ENCODE peak calls at places on chromosomes 1 and 21, in five cellular contexts. X is foreskin fibroblast, T is cardiac fibroblast, K is fibroblast of lung, Z is endothelial cell. L is an unnamed sample.

GRCh38 chr1:152034654-152035405 is 2.0 kb downstream of the S100A11 start:
- DNase-seq in Z (peak; percentile 70), K (peak; percentile 62), X (peak; percentile 81), T (peak; percentile 74), L (peak; percentile 47)

GRCh38 chr1:110309139-110309538 is 30.0 kb upstream of the RBM15 start:
- DNase-seq in X (peak; percentile 44), T (peak; percentile 26), K (peak; percentile 76), Z (no peak), L (no peak)

GRCh38 chr1:90964444-90965035 is 57.3 kb downstream of the ZNF644 start:
- DNase-seq in X (peak; percentile 21), K (peak; percentile 13), Z (no peak), T (peak; percentile 44), L (no peak)

GRCh38 chr1:150925080-150925479 is 1.1 kb upstream of the SETDB1 start:
- DNase-seq in X (peak; percentile 3), Z (no peak), K (no peak), T (no peak), L (no peak)

GRCh38 chr1:245915406-245915805 is 591.7 kb downstream of the SMYD3 start:
- DNase-seq in T (no peak), K (no peak), X (no peak), Z (no peak), L (no peak)

GRCh38 chr1:69987881-69988280 is 217.5 kb downstream of the LRRC40 start:
- DNase-seq in T (no peak), K (no peak), Z (no peak), X (no peak), L (no peak)

GRCh38 chr21:42495027-42495426 is 997 bp downstream of the RSPH1 start:
- DNase-seq in X (no peak), Z (no peak), K (no peak), T (no peak), L (no peak)

GRCh38 chr1:157399984-157400382 is 152.3 kb downstream of the FCRL5 start:
- DNase-seq in X (no peak), Z (no peak), K (no peak), T (no peak), L (no peak)

GRCh38 chr1:26530898-26531598 is 1.5 kb downstream of the RPS6KA1 start:
- DNase-seq in T (peak; percentile 47), Z (no peak), X (peak; percentile 47), K (peak; percentile 72), L (no peak)

GRCh38 chr21:38525454-38525853 is 27.2 kb upstream of the ERG start:
- DNase-seq in X (no peak), Z (no peak), T (no peak), K (no peak), L (no peak)
- TF ChIP-seq CTCF in X (no peak), Z (no peak), T (no peak), K (no peak), L (no peak)

GRCh38 chr21:45440736-45441350 is 35.9 kb downstream of the COL18A1 start:
- DNase-seq in T (no peak), K (no peak), Z (no peak), X (no peak), L (no peak)

GRCh38 chr21:45439901-45440461 is 35.0 kb downstream of the COL18A1 start:
- DNase-seq in K (no peak), T (no peak), X (no peak), Z (no peak), L (no peak)

GRCh38 chr21:45438391-45439145 is 33.6 kb downstream of the COL18A1 start:
- DNase-seq in Z (no peak), X (no peak), T (no peak), K (no peak), L (no peak)

GRCh38 chr21:45441431-45442255 is 36.7 kb downstream of the COL18A1 start:
- DNase-seq in T (no peak), Z (no peak), K (no peak), X (no peak), L (no peak)

DNA sequence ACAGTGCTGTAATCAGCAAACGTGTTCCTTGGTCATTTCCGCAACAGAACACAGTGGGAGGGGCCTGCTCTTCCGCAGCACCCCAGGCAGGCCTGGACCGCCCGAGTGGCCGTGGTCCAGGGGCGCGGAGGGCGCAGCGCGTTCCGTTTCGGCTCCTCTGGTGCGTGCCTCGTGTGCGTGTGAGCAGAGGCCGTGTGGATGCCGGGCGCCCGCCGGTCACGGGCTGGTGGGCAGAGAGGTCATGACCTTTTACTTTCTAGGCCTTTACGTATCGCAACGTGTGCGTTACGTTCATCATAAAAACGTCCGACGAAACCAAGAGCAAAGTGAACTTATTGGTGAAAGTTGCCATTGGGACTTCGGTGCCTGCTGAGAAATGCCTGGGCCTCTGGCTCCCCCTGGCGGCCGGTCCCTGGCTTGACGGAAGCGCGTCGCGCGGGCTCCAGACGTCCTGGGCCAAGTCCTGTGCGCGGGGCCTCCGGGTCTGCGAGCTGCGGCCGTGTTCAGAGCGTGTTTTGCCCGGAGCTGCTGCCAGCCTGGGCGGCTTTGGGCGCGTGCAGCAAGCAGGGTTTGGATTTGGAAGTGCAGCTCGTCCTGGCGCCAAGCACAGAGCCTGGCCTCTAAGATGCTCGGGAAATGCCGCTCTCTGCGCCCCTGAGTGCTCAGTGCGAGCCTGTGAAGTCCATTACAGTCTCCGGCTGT is 34.4 kb downstream of the COL18A1 start:
- DNase-seq in Z (peak; percentile 86), K (peak; percentile 83), T (peak; percentile 93), X (peak; percentile 94), L (peak; percentile 83)
- TF ChIP-seq CTCF in Z (peak; percentile 99), K (peak; percentile 86), T (peak; percentile 90), X (peak; percentile 85), L (peak; percentile 92)

GRCh38 chr1:15998929-15999328 is 5.1 kb upstream of the SRARP start:
- DNase-seq in Z (no peak), K (no peak), T (no peak), X (no peak), L (no peak)
- TF ChIP-seq CTCF in Z (no peak), K (no peak), T (no peak), X (no peak), L (no peak)

GRCh38 chr1:30200161-30200560 is 523.2 kb downstream of the MATN1 start:
- DNase-seq in K (peak; percentile 17), X (no peak), T (no peak), Z (no peak), L (no peak)
- TF ChIP-seq CTCF in K (no peak), X (no peak), T (no peak), Z (no peak), L (no peak)

DNA sequence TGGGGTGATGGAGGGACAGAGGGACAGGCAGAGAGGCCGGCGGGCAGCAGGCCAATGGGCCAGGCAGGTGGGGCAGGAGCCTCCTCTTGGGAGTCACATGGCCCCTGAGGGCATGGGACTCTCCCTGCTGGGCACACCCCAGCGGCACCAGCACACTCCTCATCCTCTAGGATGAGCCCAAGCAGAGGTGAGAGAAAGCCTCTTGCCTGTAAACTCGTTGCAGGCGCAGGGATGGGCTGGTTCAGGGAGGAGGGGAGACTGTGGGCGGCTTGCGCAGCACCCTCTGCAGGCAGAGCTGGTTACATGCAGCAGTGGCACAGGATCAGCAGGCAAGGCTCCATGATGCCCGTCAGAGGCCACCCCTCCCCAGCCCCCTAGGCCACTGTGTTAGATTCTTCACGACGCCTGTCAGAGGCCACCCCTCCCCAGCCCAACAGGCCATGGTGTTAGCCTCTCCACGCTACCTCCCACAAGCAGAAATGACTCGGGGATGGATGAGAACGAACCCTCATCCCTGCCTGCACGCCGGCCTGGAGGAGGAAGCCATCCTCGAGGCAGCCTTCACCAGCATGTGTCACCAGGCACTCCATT is 209.7 kb upstream of the VAMP3 start:
- DNase-seq in K (no peak), X (no peak), T (no peak), Z (peak; percentile 63), L (no peak)
- TF ChIP-seq CTCF in K (no peak), X (peak; percentile 13), T (no peak), Z (peak; percentile 45), L (peak; percentile 22)

DNA sequence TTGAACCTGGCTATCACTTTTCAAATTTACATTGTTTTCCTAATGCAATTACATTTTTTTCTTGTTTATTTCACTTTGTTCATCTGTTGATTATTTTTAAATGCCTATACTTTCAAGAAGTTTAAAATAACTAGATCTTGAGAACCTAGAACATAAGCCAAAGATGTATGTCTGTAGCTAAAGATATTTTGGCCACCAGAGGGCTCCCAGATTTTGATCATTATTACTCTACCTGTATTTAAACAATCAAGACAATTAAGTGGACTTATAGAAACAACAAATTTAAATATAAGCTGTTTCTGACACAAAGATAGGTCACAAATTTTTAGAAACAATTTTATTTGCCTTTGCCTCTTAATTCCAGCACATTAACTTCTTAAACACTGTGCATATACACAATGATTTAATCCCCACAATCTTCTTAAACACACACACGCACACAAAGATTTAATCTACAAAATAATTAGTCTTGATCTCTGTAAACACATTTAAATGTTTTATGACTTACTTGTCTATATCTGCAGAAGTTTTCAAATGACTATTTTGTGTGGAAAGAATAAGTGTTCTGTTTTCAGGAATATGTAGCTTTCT is 380.0 kb downstream of the DSCAM start:
- DNase-seq in X (peak; percentile 1), Z (no peak), K (peak; percentile 13), T (peak; percentile 1), L (no peak)
- TF ChIP-seq CTCF in X (peak; percentile 33), Z (peak; percentile 45), K (no peak), T (no peak), L (peak; percentile 15)

GRCh38 chr1:59418361-59418760 is 121.5 kb downstream of the FGGY start:
- DNase-seq in T (no peak), Z (no peak), X (no peak), K (peak; percentile 67), L (no peak)
- TF ChIP-seq CTCF in T (no peak), Z (no peak), X (no peak), K (no peak), L (no peak)

DNA sequence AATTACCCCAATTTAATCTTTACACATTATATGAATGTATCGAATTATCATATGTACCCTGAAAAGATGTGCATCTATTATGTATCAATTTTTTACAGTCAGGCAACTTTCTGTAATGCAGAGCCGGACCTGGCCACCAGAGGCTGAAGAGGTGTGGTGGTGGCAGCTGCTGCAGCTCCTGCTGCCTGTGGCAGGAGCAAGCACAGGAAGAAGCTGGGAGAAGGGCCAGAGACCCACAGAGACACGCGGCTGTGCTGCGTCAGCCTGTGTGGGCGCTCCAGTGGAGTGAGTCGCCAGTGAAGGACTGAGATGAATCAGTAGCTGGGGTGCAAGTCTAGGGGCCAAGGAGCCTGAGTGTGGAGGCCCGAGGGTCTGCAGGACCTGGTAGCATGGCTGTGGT is 74.3 kb upstream of the COG2 start:
- DNase-seq in T (peak; percentile 3), Z (no peak), K (peak; percentile 80), X (peak; percentile 3), L (no peak)
- TF ChIP-seq CTCF in T (no peak), Z (no peak), K (no peak), X (no peak), L (no peak)